ENCODE peak calls at places on chromosomes 2 and 18, in eight cellular contexts. F, I, S, B, J, H, Z and D are unnamed samples.

GRCh38 chr2:33484042-33484621 is 7.7 kb downstream of the RASGRP3 start:
- DNase-seq in F (no peak), I (no peak), S (no peak), B (no peak), J (no peak), H (no peak), Z (peak; percentile 63), D (no peak)

GRCh38 chr18:48810805-48811204 is 140.0 kb downstream of the SMAD7 start:
- DNase-seq in F (no peak), I (no peak), S (no peak), B (no peak), J (no peak), H (no peak), Z (no peak), D (no peak)

GRCh38 chr2:43114210-43114609 is 112.2 kb downstream of the ZFP36L2 start:
- DNase-seq in F (no peak), I (no peak), S (no peak), B (no peak), J (no peak), H (no peak), Z (peak; percentile 31), D (no peak)

GRCh38 chr2:215238485-215239098 is 73.3 kb upstream of the ATIC start:
- DNase-seq in F (no peak), I (no peak), S (no peak), B (no peak), J (no peak), H (no peak), Z (peak; percentile 41), D (no peak)

GRCh38 chr2:37507069-37507410 is 162.6 kb downstream of the QPCT start:
- DNase-seq in F (no peak), I (no peak), S (no peak), B (no peak), J (no peak), H (no peak), Z (no peak), D (no peak)

GRCh38 chr2:4507706-4508105 is 804.3 kb downstream of the DCDC2C start:
- DNase-seq in F (no peak), I (no peak), S (no peak), B (no peak), J (no peak), H (no peak), Z (no peak), D (no peak)

GRCh38 chr2:10042301-10043161 is 819 bp upstream of the KLF11 start:
- DNase-seq in F (peak; percentile 26), I (no peak), S (peak; percentile 51), B (no peak), J (peak; percentile 94), H (peak; percentile 22), Z (peak; percentile 80), D (no peak)

GRCh38 chr2:9800975-9801723 is 42.1 kb upstream of the TAF1B start:
- DNase-seq in F (peak; percentile 32), I (peak; percentile 25), S (peak; percentile 69), B (no peak), J (peak; percentile 66), H (no peak), Z (peak; percentile 51), D (no peak)

GRCh38 chr18:55500316-55501086 is 87.5 kb downstream of the TCF4 start:
- DNase-seq in F (no peak), I (no peak), S (no peak), B (peak; percentile 87), J (no peak), H (no peak), Z (peak; percentile 78), D (no peak)

GRCh38 chr2:65299246-65299645 is 71.6 kb downstream of the ACTR2 start:
- DNase-seq in F (peak; percentile 47), I (no peak), S (no peak), B (no peak), J (no peak), H (no peak), Z (no peak), D (peak; percentile 80)

GRCh38 chr2:45585267-45585861 is 25.7 kb downstream of the SRBD1 start:
- DNase-seq in F (no peak), I (no peak), S (peak; percentile 9), B (no peak), J (no peak), H (no peak), Z (peak; percentile 79), D (no peak)

GRCh38 chr2:48265169-48266013 is 264.6 kb upstream of the STON1 start:
- DNase-seq in F (no peak), I (no peak), S (no peak), B (no peak), J (no peak), H (no peak), Z (no peak), D (no peak)

GRCh38 chr18:23868341-23868740 is 146.2 kb upstream of the TTC39C start:
- DNase-seq in F (no peak), I (no peak), S (no peak), B (no peak), J (no peak), H (no peak), Z (no peak), D (no peak)

GRCh38 chr2:98040331-98040939 is 44.7 kb upstream of the TMEM131 start:
- DNase-seq in F (no peak), I (no peak), S (no peak), B (no peak), J (no peak), H (no peak), Z (no peak), D (no peak)

GRCh38 chr18:46320928-46321855 is 217.0 kb downstream of the HAUS1 start:
- DNase-seq in F (no peak), I (no peak), S (no peak), B (no peak), J (no peak), H (no peak), Z (peak; percentile 72), D (no peak)

GRCh38 chr2:12293868-12294267 is 422.9 kb upstream of the TRIB2 start:
- DNase-seq in F (no peak), I (no peak), S (no peak), B (no peak), J (no peak), H (no peak), Z (no peak), D (no peak)

GRCh38 chr2:10179422-10179821 is 56.9 kb downstream of the RRM2 start:
- DNase-seq in F (no peak), I (no peak), S (no peak), B (peak; percentile 19), J (no peak), H (no peak), Z (peak; percentile 25), D (no peak)

GRCh38 chr2:74026674-74027294 is 42.1 kb downstream of the TET3 start:
- DNase-seq in F (no peak), I (no peak), S (no peak), B (no peak), J (no peak), H (no peak), Z (no peak), D (no peak)

GRCh38 chr18:49725809-49726514 is 87.4 kb downstream of the ACAA2 start:
- DNase-seq in F (no peak), I (no peak), S (no peak), B (peak; percentile 93), J (peak; percentile 70), H (no peak), Z (peak; percentile 99), D (no peak)

GRCh38 chr2:137031731-137032130 is 266.4 kb downstream of the THSD7B start:
- DNase-seq in F (no peak), I (no peak), S (no peak), B (no peak), J (no peak), H (no peak), Z (no peak), D (no peak)